ENCODE peak calls at places on chromosomes 6 and 20, in six cellular contexts. One of them, this sample, is unnamed.

GRCh38 chr20:38337561-38338140 is 8.6 kb upstream of the LBP start:
- DNase-seq in spleen: no peak
- DNase-seq in mesenchymal stem cell: peak; percentile 9
- DNase-seq in Jurkat, Clone E6-1: no peak
- DNase-seq in fibroblast of the aortic adventitia: no peak
- DNase-seq in IMR-90: no peak
- DNase-seq in this sample: peak; percentile 42

GRCh38 chr6:50145125-50145524 is 95.4 kb upstream of the DEFB112 start:
- DNase-seq in Jurkat, Clone E6-1: peak; percentile 6
- DNase-seq in fibroblast of the aortic adventitia: no peak
- DNase-seq in spleen: no peak
- DNase-seq in IMR-90: peak; percentile 15
- DNase-seq in mesenchymal stem cell: peak; percentile 7
- DNase-seq in this sample: peak; percentile 34

GRCh38 chr6:9620263-9620662 is 794.6 kb downstream of the TFAP2A start:
- DNase-seq in spleen: no peak
- DNase-seq in IMR-90: peak; percentile 38
- DNase-seq in mesenchymal stem cell: no peak
- DNase-seq in Jurkat, Clone E6-1: no peak
- DNase-seq in fibroblast of the aortic adventitia: peak; percentile 29
- DNase-seq in this sample: peak; percentile 43

GRCh38 chr20:61953789-61954125 is 111.9 kb downstream of the TAF4 start:
- DNase-seq in spleen: no peak
- DNase-seq in fibroblast of the aortic adventitia: no peak
- DNase-seq in IMR-90: no peak
- DNase-seq in Jurkat, Clone E6-1: no peak
- DNase-seq in mesenchymal stem cell: no peak
- DNase-seq in this sample: no peak

GRCh38 chr6:49915035-49915434 is 48.7 kb upstream of the CRISP1 start:
- DNase-seq in spleen: no peak
- DNase-seq in IMR-90: no peak
- DNase-seq in Jurkat, Clone E6-1: no peak
- DNase-seq in mesenchymal stem cell: no peak
- DNase-seq in fibroblast of the aortic adventitia: no peak
- DNase-seq in this sample: peak; percentile 78

GRCh38 chr6:7146079-7146828 is 38.5 kb downstream of the RREB1 start:
- DNase-seq in spleen: peak; percentile 85
- DNase-seq in mesenchymal stem cell: peak; percentile 79
- DNase-seq in fibroblast of the aortic adventitia: peak; percentile 65
- DNase-seq in IMR-90: peak; percentile 80
- DNase-seq in Jurkat, Clone E6-1: peak; percentile 65
- DNase-seq in this sample: peak; percentile 60

GRCh38 chr20:10877345-10877744 is 203.5 kb upstream of the JAG1 start:
- DNase-seq in Jurkat, Clone E6-1: no peak
- DNase-seq in IMR-90: no peak
- DNase-seq in spleen: no peak
- DNase-seq in fibroblast of the aortic adventitia: peak; percentile 85
- DNase-seq in mesenchymal stem cell: no peak
- DNase-seq in this sample: no peak

GRCh38 chr6:148221580-148221979 is 121.1 kb upstream of the SASH1 start:
- DNase-seq in mesenchymal stem cell: peak; percentile 11
- DNase-seq in fibroblast of the aortic adventitia: no peak
- DNase-seq in spleen: no peak
- DNase-seq in Jurkat, Clone E6-1: no peak
- DNase-seq in IMR-90: peak; percentile 24
- DNase-seq in this sample: peak; percentile 35

GRCh38 chr20:584375-585301 is 25.5 kb downstream of the TCF15 start:
- DNase-seq in IMR-90: no peak
- DNase-seq in spleen: no peak
- DNase-seq in Jurkat, Clone E6-1: peak; percentile 25
- DNase-seq in mesenchymal stem cell: no peak
- DNase-seq in fibroblast of the aortic adventitia: no peak
- DNase-seq in this sample: peak; percentile 65

GRCh38 chr6:155561262-155561970 is 105.8 kb upstream of the NOX3 start:
- DNase-seq in mesenchymal stem cell: no peak
- DNase-seq in IMR-90: peak; percentile 68
- DNase-seq in spleen: no peak
- DNase-seq in Jurkat, Clone E6-1: no peak
- DNase-seq in fibroblast of the aortic adventitia: peak; percentile 3
- DNase-seq in this sample: no peak

GRCh38 chr20:23187759-23188158 is 101.6 kb upstream of the CD93 start:
- DNase-seq in mesenchymal stem cell: no peak
- DNase-seq in spleen: peak; percentile 60
- DNase-seq in fibroblast of the aortic adventitia: no peak
- DNase-seq in IMR-90: no peak
- DNase-seq in Jurkat, Clone E6-1: no peak
- DNase-seq in this sample: peak; percentile 33

GRCh38 chr6:80594461-80594860 is 488.0 kb downstream of the BCKDHB start:
- DNase-seq in fibroblast of the aortic adventitia: no peak
- DNase-seq in spleen: no peak
- DNase-seq in mesenchymal stem cell: no peak
- DNase-seq in IMR-90: peak; percentile 28
- DNase-seq in Jurkat, Clone E6-1: no peak
- DNase-seq in this sample: peak; percentile 20

GRCh38 chr6:167141667-167142432 is 15.9 kb downstream of the GPR31 start:
- DNase-seq in IMR-90: no peak
- DNase-seq in spleen: peak; percentile 90
- DNase-seq in Jurkat, Clone E6-1: peak; percentile 18
- DNase-seq in mesenchymal stem cell: peak; percentile 1
- DNase-seq in fibroblast of the aortic adventitia: peak; percentile 5
- DNase-seq in this sample: peak; percentile 31

GRCh38 chr6:105164418-105164817 is 15.4 kb downstream of the POPDC3 start:
- DNase-seq in spleen: no peak
- DNase-seq in mesenchymal stem cell: peak; percentile 80
- DNase-seq in fibroblast of the aortic adventitia: peak; percentile 9
- DNase-seq in IMR-90: peak; percentile 53
- DNase-seq in Jurkat, Clone E6-1: no peak
- DNase-seq in this sample: peak; percentile 88

GRCh38 chr20:4013041-4013440 is 2.3 kb downstream of the RNF24 start:
- DNase-seq in spleen: no peak
- DNase-seq in Jurkat, Clone E6-1: no peak
- DNase-seq in fibroblast of the aortic adventitia: no peak
- DNase-seq in IMR-90: no peak
- DNase-seq in mesenchymal stem cell: peak; percentile 40
- DNase-seq in this sample: no peak

GRCh38 chr20:35791823-35792222 is 20.0 kb downstream of the PHF20 start:
- DNase-seq in IMR-90: peak; percentile 93
- DNase-seq in spleen: peak; percentile 21
- DNase-seq in fibroblast of the aortic adventitia: peak; percentile 74
- DNase-seq in Jurkat, Clone E6-1: no peak
- DNase-seq in mesenchymal stem cell: peak; percentile 85
- DNase-seq in this sample: peak; percentile 38

GRCh38 chr6:12886961-12887775 is 170.6 kb downstream of the PHACTR1 start:
- DNase-seq in spleen: no peak
- DNase-seq in mesenchymal stem cell: no peak
- DNase-seq in Jurkat, Clone E6-1: no peak
- DNase-seq in IMR-90: no peak
- DNase-seq in fibroblast of the aortic adventitia: no peak
- DNase-seq in this sample: no peak

GRCh38 chr6:104161960-104162669 is 697.6 kb downstream of the HACE1 start:
- DNase-seq in mesenchymal stem cell: peak; percentile 91
- DNase-seq in spleen: no peak
- DNase-seq in IMR-90: no peak
- DNase-seq in Jurkat, Clone E6-1: no peak
- DNase-seq in fibroblast of the aortic adventitia: peak; percentile 10
- DNase-seq in this sample: peak; percentile 63

GRCh38 chr6:27168108-27168507 is 79.4 kb upstream of the PRSS16 start:
- DNase-seq in spleen: no peak
- DNase-seq in Jurkat, Clone E6-1: no peak
- DNase-seq in IMR-90: peak; percentile 94
- DNase-seq in fibroblast of the aortic adventitia: peak; percentile 8
- DNase-seq in mesenchymal stem cell: peak; percentile 30
- DNase-seq in this sample: no peak

GRCh38 chr6:40825085-40825484 is 213.9 kb downstream of the UNC5CL start:
- DNase-seq in fibroblast of the aortic adventitia: no peak
- DNase-seq in spleen: no peak
- DNase-seq in Jurkat, Clone E6-1: no peak
- DNase-seq in IMR-90: no peak
- DNase-seq in mesenchymal stem cell: no peak
- DNase-seq in this sample: no peak
- H3K4me3 ChIP-seq in fibroblast of the aortic adventitia: no peak overlapping the region
- H3K4me3 ChIP-seq in spleen: no peak overlapping the region
- H3K4me3 ChIP-seq in Jurkat, Clone E6-1: no peak overlapping the region
- H3K4me3 ChIP-seq in IMR-90: no peak overlapping the region
- H3K4me3 ChIP-seq in mesenchymal stem cell: no peak overlapping the region
- H3K4me3 ChIP-seq in this sample: no peak overlapping the region

GRCh38 chr6:8181162-8181909 is 79.0 kb upstream of the EEF1E1 start:
- DNase-seq in fibroblast of the aortic adventitia: no peak
- DNase-seq in spleen: no peak
- DNase-seq in IMR-90: no peak
- DNase-seq in mesenchymal stem cell: no peak
- DNase-seq in Jurkat, Clone E6-1: no peak
- DNase-seq in this sample: no peak
- H3K4me3 ChIP-seq in fibroblast of the aortic adventitia: no peak overlapping the region
- H3K4me3 ChIP-seq in spleen: no peak overlapping the region
- H3K4me3 ChIP-seq in IMR-90: no peak overlapping the region
- H3K4me3 ChIP-seq in mesenchymal stem cell: no peak overlapping the region
- H3K4me3 ChIP-seq in Jurkat, Clone E6-1: no peak overlapping the region
- H3K4me3 ChIP-seq in this sample: no peak overlapping the region

GRCh38 chr20:17885076-17885475 is 83.5 kb downstream of the SNX5 start:
- DNase-seq in fibroblast of the aortic adventitia: no peak
- DNase-seq in Jurkat, Clone E6-1: no peak
- DNase-seq in mesenchymal stem cell: no peak
- DNase-seq in IMR-90: no peak
- DNase-seq in spleen: no peak
- DNase-seq in this sample: no peak
- H3K4me3 ChIP-seq in fibroblast of the aortic adventitia: no peak overlapping the region
- H3K4me3 ChIP-seq in Jurkat, Clone E6-1: no peak overlapping the region
- H3K4me3 ChIP-seq in mesenchymal stem cell: no peak overlapping the region
- H3K4me3 ChIP-seq in IMR-90: no peak overlapping the region
- H3K4me3 ChIP-seq in spleen: no peak overlapping the region
- H3K4me3 ChIP-seq in this sample: no peak overlapping the region

GRCh38 chr6:78629836-78630235 is 237.5 kb upstream of the IRAK1BP1 start:
- DNase-seq in fibroblast of the aortic adventitia: no peak
- DNase-seq in Jurkat, Clone E6-1: no peak
- DNase-seq in IMR-90: no peak
- DNase-seq in spleen: no peak
- DNase-seq in mesenchymal stem cell: no peak
- DNase-seq in this sample: no peak
- H3K4me3 ChIP-seq in fibroblast of the aortic adventitia: no peak overlapping the region
- H3K4me3 ChIP-seq in Jurkat, Clone E6-1: no peak overlapping the region
- H3K4me3 ChIP-seq in IMR-90: no peak overlapping the region
- H3K4me3 ChIP-seq in spleen: no peak overlapping the region
- H3K4me3 ChIP-seq in mesenchymal stem cell: no peak overlapping the region
- H3K4me3 ChIP-seq in this sample: no peak overlapping the region